ENCODE peak calls at places on chromosomes 13 and 19, in four cellular contexts. I, C, D and L are unnamed samples.

GRCh38 chr19:6476155-6476895 is 5.3 kb downstream of the DENND1C start:
- DNase-seq in I (no peak), D (no peak), C (peak), L (peak)

GRCh38 chr19:34364830-34365462 is at the start of gene GPI:
- DNase-seq in C (peak), I (peak), D (peak), L (peak)

GRCh38 chr19:3606174-3606689 is 443 bp downstream of the TBXA2R start:
- DNase-seq in D (no peak), I (no peak), C (no peak), L (peak)

GRCh38 chr13:43388282-43389034 is 365.1 kb downstream of the DNAJC15 start:
- DNase-seq in I (no peak), D (peak), C (no peak), L (no peak)

GRCh38 chr13:43126420-43126819 is 103.0 kb downstream of the DNAJC15 start:
- DNase-seq in C (no peak), D (no peak), I (no peak), L (no peak)

GRCh38 chr19:4066176-4066606 is 508 bp downstream of the ZBTB7A start:
- DNase-seq in C (no peak), D (no peak), I (peak), L (no peak)

GRCh38 chr13:101915333-101915732 is 462.9 kb downstream of the ITGBL1 start:
- DNase-seq in C (no peak), I (no peak), D (peak), L (no peak)

GRCh38 chr19:2976609-2977000 is 759 bp upstream of the TLE6 start:
- DNase-seq in D (no peak), I (no peak), C (no peak), L (no peak)